ENCODE peak calls at places on chromosomes 4 and X, in ten cellular contexts. W is hepatic stellate cell, P is T-cell, V is GM03348, R is thoracic aorta, H is AG09319, N is C1 segment of cervical spinal cord, L is OCI-LY7, J is amniotic stem cell, M is NCI-H1105. Y is an unnamed sample.

GRCh38 chr4:152037435-152037834 is 276.6 kb upstream of the GATB start:
- DNase-seq in W (no peak), P (no peak), V (no peak), R (no peak), H (no peak), N (no peak), L (no peak), J (no peak), M (no peak), Y (no peak)

GRCh38 chr4:21982087-21982486 is 33.5 kb upstream of the KCNIP4 start:
- DNase-seq in W (no peak), P (no peak), V (no peak), R (no peak), H (no peak), N (no peak), L (no peak), J (no peak), M (no peak), Y (no peak)

GRCh38 chr4:38856046-38856445 is 571 bp downstream of the TLR6 start:
- DNase-seq in W (no peak), P (no peak), V (no peak), R (no peak), H (no peak), N (no peak), L (peak), J (no peak), M (no peak), Y (no peak)

GRCh38 chr4:55435136-55435535 is 39.4 kb downstream of the TMEM165 start:
- DNase-seq in W (no peak), P (no peak), V (no peak), R (no peak), H (no peak), N (no peak), L (no peak), J (no peak), M (no peak), Y (no peak)

GRCh38 chrX:118423558-118423957 is 72.1 kb upstream of the DOCK11 start:
- DNase-seq in W (no peak), P (no peak), V (no peak), R (no peak), H (no peak), N (no peak), L (no peak), J (no peak), M (no peak), Y (no peak)

GRCh38 chrX:116756960-116757359 is 294.2 kb upstream of the CT83 start:
- DNase-seq in W (no peak), P (no peak), V (no peak), R (no peak), H (no peak), N (no peak), L (no peak), J (no peak), M (no peak), Y (no peak)

GRCh38 chrX:47311857-47312774 is 58.3 kb upstream of the ZNF157 start:
- DNase-seq in W (peak), P (peak), V (peak), R (no peak), H (peak), N (no peak), L (peak), J (no peak), M (no peak), Y (peak)

GRCh38 chr4:41209187-41209586 is 5.2 kb downstream of the APBB2 start:
- DNase-seq in W (no peak), P (no peak), V (no peak), R (no peak), H (no peak), N (no peak), L (no peak), J (no peak), M (no peak), Y (no peak)

GRCh38 chrX:119189586-119189985 is 46.5 kb upstream of the PGRMC1 start:
- DNase-seq in W (no peak), P (no peak), V (peak), R (no peak), H (no peak), N (no peak), L (no peak), J (no peak), M (no peak), Y (no peak)

GRCh38 chr4:1851575-1852415 is 4.2 kb downstream of the LETM1 start:
- DNase-seq in W (no peak), P (no peak), V (no peak), R (no peak), H (no peak), N (no peak), L (no peak), J (no peak), M (no peak), Y (no peak)

GRCh38 chr4:31442236-31442635 is 722.1 kb downstream of the PCDH7 start:
- DNase-seq in W (no peak), P (no peak), V (no peak), R (no peak), H (no peak), N (no peak), L (no peak), J (no peak), M (no peak), Y (no peak)

GRCh38 chr4:5474756-5475155 is 233.6 kb downstream of the EVC2 start:
- DNase-seq in W (no peak), P (no peak), V (no peak), R (no peak), H (no peak), N (no peak), L (no peak), J (no peak), M (no peak), Y (no peak)

GRCh38 chr4:37537484-37537883 is 148.7 kb downstream of the RELL1 start:
- DNase-seq in W (no peak), P (no peak), V (no peak), R (no peak), H (no peak), N (no peak), L (no peak), J (no peak), M (no peak), Y (no peak)

GRCh38 chrX:10608099-10608498 is 12.3 kb downstream of the MID1 start:
- DNase-seq in W (no peak), P (no peak), V (no peak), R (no peak), H (no peak), N (no peak), L (no peak), J (no peak), M (no peak), Y (no peak)

GRCh38 chr4:90127706-90128345 is 632 bp downstream of the CCSER1 start:
- DNase-seq in W (no peak), P (no peak), V (peak), R (no peak), H (no peak), N (no peak), L (no peak), J (no peak), M (no peak), Y (no peak)

GRCh38 chrX:120293015-120293414 is 18.2 kb downstream of the TMEM255A start:
- DNase-seq in W (no peak), P (no peak), V (no peak), R (no peak), H (no peak), N (no peak), L (no peak), J (no peak), M (no peak), Y (no peak)

GRCh38 chr4:109235683-109236082 is 66.8 kb downstream of the COL25A1 start:
- DNase-seq in W (no peak), P (no peak), V (no peak), R (no peak), H (no peak), N (no peak), L (no peak), J (no peak), M (no peak), Y (no peak)

GRCh38 chrX:13033193-13033592 is 11.2 kb downstream of the FAM9C start:
- DNase-seq in W (no peak), P (no peak), V (no peak), R (no peak), H (no peak), N (no peak), L (no peak), J (no peak), M (no peak), Y (no peak)

GRCh38 chr4:4730214-4730613 is 129.3 kb upstream of the MSX1 start:
- DNase-seq in W (no peak), P (no peak), V (peak), R (no peak), H (no peak), N (no peak), L (no peak), J (peak), M (no peak), Y (no peak)

GRCh38 chrX:149871940-149872339 is 9.0 kb upstream of the MAGEA8 start:
- DNase-seq in W (no peak), P (peak), V (no peak), R (no peak), H (no peak), N (no peak), L (peak), J (no peak), M (no peak), Y (no peak)

GRCh38 chrX:48968377-48968776 is 3.3 kb downstream of the KCND1 start:
- DNase-seq in W (no peak), P (no peak), V (no peak), R (no peak), H (no peak), N (no peak), L (no peak), J (no peak), M (no peak), Y (no peak)

GRCh38 chr4:152643153-152644035 is 36.4 kb downstream of the TMEM154 start:
- DNase-seq in W (no peak), P (peak), V (no peak), R (no peak), H (no peak), N (peak), L (peak), J (no peak), M (no peak), Y (no peak)

GRCh38 chr4:112517067-112517588 is 1.1 kb upstream of the NEUROG2 start:
- DNase-seq in W (no peak), P (no peak), V (no peak), R (no peak), H (no peak), N (no peak), L (peak), J (no peak), M (no peak), Y (no peak)

GRCh38 chrX:40573763-40574162 is 7.0 kb upstream of the ATP6AP2 start:
- DNase-seq in W (no peak), P (no peak), V (no peak), R (no peak), H (no peak), N (no peak), L (peak), J (no peak), M (no peak), Y (no peak)

GRCh38 chr4:120927758-120928409 is 5.4 kb upstream of the PRDM5 start:
- DNase-seq in W (no peak), P (no peak), V (no peak), R (no peak), H (no peak), N (no peak), L (no peak), J (no peak), M (no peak), Y (no peak)

Y was measured in dorsolateral prefrontal cortex.